ENCODE peak calls at places on chromosomes 13 and 19, in nine cellular contexts. F is thoracic aorta, U is tibial artery, J is astrocyte of the spinal cord, N is uterus, V is neural crest cell, I is astrocyte, O is Calu3, Q is endothelial cell. E is an unnamed sample.

GRCh38 chr19:11767633-11768133 is 883 bp downstream of the ZNF441 start:
- DNase-seq in U (peak; percentile 66), Q (no peak), I (peak; percentile 10), N (peak; percentile 24), V (no peak), J (no peak), F (no peak), O (peak; percentile 50), E (peak; percentile 42)

GRCh38 chr13:99468971-99469545 is 32.2 kb upstream of the TM9SF2 start:
- DNase-seq in J (no peak), V (no peak), O (no peak), Q (no peak), U (no peak), N (no peak), I (no peak), F (no peak), E (peak; percentile 7)

GRCh38 chr13:23966691-23967615 is 69.7 kb upstream of the C1QTNF9B start:
- DNase-seq in N (no peak), O (no peak), I (no peak), U (no peak), V (no peak), Q (no peak), F (no peak), J (no peak), E (peak; percentile 20)

GRCh38 chr13:56903710-56904109 is 237.0 kb upstream of the PRR20A start:
- DNase-seq in F (no peak), J (no peak), Q (no peak), I (no peak), U (no peak), V (no peak), O (no peak), N (no peak), E (no peak)

GRCh38 chr19:14809272-14810057 is 25.5 kb downstream of the OR7A5 start:
- DNase-seq in N (no peak), J (no peak), I (no peak), F (no peak), O (no peak), Q (no peak), V (no peak), U (no peak), E (no peak)

GRCh38 chr19:52823676-52824075 is 2.2 kb upstream of the ZNF28 start:
- DNase-seq in I (no peak), F (no peak), J (no peak), Q (no peak), O (no peak), U (no peak), N (no peak), V (no peak), E (no peak)

GRCh38 chr13:36870050-36870692 is 49.9 kb downstream of the SMAD9 start:
- DNase-seq in J (no peak), V (no peak), U (no peak), I (no peak), N (no peak), O (no peak), Q (no peak), F (no peak), E (no peak)

GRCh38 chr19:2703691-2704216 is 1.3 kb upstream of the GNG7 start:
- DNase-seq in J (no peak), F (no peak), I (no peak), N (no peak), U (no peak), O (no peak), Q (no peak), V (no peak), E (no peak)

GRCh38 chr13:49444517-49445395 is 682 bp downstream of the SETDB2 start:
- DNase-seq in I (peak; percentile 63), V (no peak), J (peak; percentile 57), F (no peak), Q (no peak), O (peak; percentile 2), N (peak; percentile 39), U (no peak), E (peak; percentile 33)

GRCh38 chr19:4380254-4380727 is 20.1 kb downstream of the SH3GL1 start:
- DNase-seq in V (no peak), F (no peak), I (no peak), U (peak; percentile 65), N (peak; percentile 45), O (no peak), Q (no peak), J (no peak), E (no peak)

GRCh38 chr19:38617764-38618589 is at the start of gene MAP4K1:
- DNase-seq in J (no peak), O (no peak), I (no peak), Q (no peak), U (no peak), V (no peak), F (no peak), N (no peak), E (no peak)

GRCh38 chr19:21566073-21566472 is 60.7 kb downstream of the ZNF429 start:
- DNase-seq in J (no peak), V (no peak), I (no peak), N (no peak), U (no peak), F (no peak), O (no peak), Q (no peak), E (no peak)

GRCh38 chr13:95926231-95926630 is 127.0 kb downstream of the UGGT2 start:
- DNase-seq in O (no peak), F (no peak), Q (no peak), I (peak; percentile 6), U (no peak), V (no peak), J (peak; percentile 18), N (no peak), E (no peak)

GRCh38 chr19:33492090-33492489 is 29.5 kb downstream of the PEPD start:
- DNase-seq in I (no peak), Q (no peak), V (no peak), O (no peak), J (no peak), U (no peak), F (no peak), N (no peak), E (no peak)

GRCh38 chr13:37473035-37473434 is 125.5 kb downstream of the POSTN start:
- DNase-seq in F (no peak), I (no peak), Q (no peak), N (no peak), O (no peak), V (no peak), U (no peak), J (no peak), E (no peak)

GRCh38 chr19:44055870-44056269 is 4.0 kb downstream of the ZNF223 start:
- DNase-seq in N (no peak), I (no peak), F (no peak), J (no peak), U (no peak), O (no peak), Q (no peak), V (no peak), E (no peak)

GRCh38 chr19:49264258-49264657 is 60.7 kb downstream of the SLC6A16 start:
- DNase-seq in N (no peak), O (no peak), F (no peak), I (no peak), V (no peak), Q (no peak), J (no peak), U (no peak), E (no peak)

GRCh38 chr19:19517235-19517619 is 1.2 kb downstream of the NDUFA13 start:
- DNase-seq in Q (no peak), V (no peak), U (no peak), J (no peak), N (no peak), F (no peak), I (no peak), O (no peak), E (no peak)

GRCh38 chr19:19513671-19514070 is 1.7 kb downstream of the TSSK6 start:
- DNase-seq in Q (no peak), O (no peak), U (no peak), N (no peak), I (no peak), F (no peak), J (no peak), V (no peak), E (no peak)

GRCh38 chr19:19514215-19514633 is 1.1 kb downstream of the TSSK6 start:
- DNase-seq in N (no peak), I (peak; percentile 33), O (no peak), U (peak; percentile 83), V (no peak), J (peak; percentile 50), Q (no peak), F (no peak), E (peak; percentile 69)

GRCh38 chr19:19514881-19515763 is at the start of gene TSSK6:
- DNase-seq in I (no peak), Q (no peak), V (no peak), N (no peak), O (no peak), U (no peak), F (no peak), J (no peak), E (no peak)

GRCh38 chr19:19515764-19516519 is at the start of gene NDUFA13:
- DNase-seq in F (peak; percentile 65), U (peak; percentile 96), N (peak; percentile 91), J (peak; percentile 95), O (peak; percentile 86), Q (peak; percentile 92), I (peak; percentile 80), V (peak; percentile 98), E (peak; percentile 94)
- TF ChIP-seq CTCF in F (no peak), U (no peak), N (no peak), J (no peak), O (no peak), Q (no peak), I (no peak), V (peak; percentile 22), E (no peak)

GRCh38 chr13:20093946-20094345 is 66.9 kb downstream of the GJA3 start:
- DNase-seq in I (no peak), Q (no peak), O (no peak), N (no peak), V (no peak), U (no peak), J (no peak), F (no peak), E (no peak)

GRCh38 chr13:20090349-20090748 is 70.5 kb downstream of the GJA3 start:
- DNase-seq in N (no peak), F (no peak), V (no peak), I (no peak), Q (no peak), J (no peak), U (no peak), O (no peak), E (peak; percentile 8)
- TF ChIP-seq CTCF in N (no peak), F (no peak), V (no peak), I (no peak), Q (no peak), J (no peak), U (no peak), O (no peak), E (peak; percentile 4)

DNA sequence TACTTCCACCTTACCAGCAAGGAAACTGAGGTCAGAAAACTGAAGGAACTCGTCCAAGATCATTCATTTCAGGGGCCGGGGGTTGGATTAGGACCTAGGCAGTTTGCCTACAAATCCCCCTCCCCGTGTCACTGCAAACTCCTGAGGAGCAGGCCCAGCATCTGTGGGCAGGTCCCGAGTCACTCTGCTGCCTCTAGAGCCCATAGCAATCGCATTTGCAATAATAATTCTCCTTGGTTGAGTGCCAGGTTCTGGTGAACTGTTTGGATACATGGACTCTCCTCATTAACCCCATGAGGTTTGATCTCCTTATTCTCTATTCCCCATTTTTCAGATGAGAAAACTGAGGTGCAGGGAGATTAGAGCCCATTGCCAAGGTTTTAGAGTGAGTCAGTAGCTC is 903 bp downstream of the PIN1 start:
- DNase-seq in Q (no peak), J (peak; percentile 22), V (no peak), N (no peak), O (no peak), I (no peak), F (no peak), U (no peak), E (peak; percentile 44)
- TF ChIP-seq CTCF in Q (no peak), J (no peak), V (no peak), N (no peak), O (no peak), I (no peak), F (no peak), U (no peak), E (no peak)

GRCh38 chr13:106471957-106472543 is 63.4 kb downstream of the EFNB2 start:
- DNase-seq in O (peak; percentile 35), N (peak; percentile 40), J (peak; percentile 88), V (no peak), U (no peak), I (peak; percentile 93), Q (no peak), F (peak; percentile 62), E (peak; percentile 80)
- TF ChIP-seq CTCF in O (no peak), N (no peak), J (no peak), V (no peak), U (no peak), I (no peak), Q (no peak), F (no peak), E (no peak)

E was measured in fibroblast of pulmonary artery.